ENCODE peak calls at places on chromosomes 1 and 21, in nine cellular contexts. G, F, D, R, N, Y, Z, X and B are unnamed samples.

GRCh38 chr1:236560213-236560771 is 36.5 kb downstream of the LGALS8 start:
- DNase-seq in Z (no peak), F (no peak), D (no peak), N (no peak), Y (no peak), G (no peak), R (no peak), X (no peak), B (no peak)

GRCh38 chr1:90305577-90305976 is 310.7 kb downstream of the ZNF326 start:
- DNase-seq in Z (no peak), G (no peak), N (no peak), R (no peak), F (no peak), Y (no peak), D (no peak), X (no peak), B (no peak)

GRCh38 chr1:65021792-65022191 is 55.4 kb upstream of the JAK1 start:
- DNase-seq in R (no peak), Z (no peak), Y (no peak), N (no peak), F (no peak), G (no peak), X (no peak), D (no peak), B (no peak)

GRCh38 chr1:78370356-78370755 is 120.4 kb upstream of the PTGFR start:
- DNase-seq in F (no peak), N (no peak), Y (no peak), G (no peak), X (no peak), D (no peak), Z (no peak), R (no peak), B (no peak)

GRCh38 chr1:30902653-30903290 is 5.8 kb downstream of the SDC3 start:
- DNase-seq in F (no peak), R (no peak), G (no peak), X (no peak), Y (no peak), Z (no peak), N (peak; percentile 81), D (no peak), B (no peak)

GRCh38 chr21:39888848-39889247 is 21.6 kb downstream of the PCP4 start:
- DNase-seq in X (no peak), N (no peak), R (no peak), F (no peak), G (no peak), Y (no peak), Z (no peak), D (no peak), B (no peak)

GRCh38 chr1:89047734-89048133 is 17.3 kb downstream of the GBP1 start:
- DNase-seq in G (no peak), R (no peak), Y (no peak), Z (no peak), X (no peak), N (no peak), D (no peak), F (no peak), B (no peak)

GRCh38 chr1:157868664-157869063 is 27.1 kb upstream of the CD5L start:
- DNase-seq in Y (no peak), F (no peak), D (no peak), R (no peak), G (no peak), Z (no peak), N (no peak), X (no peak), B (no peak)

GRCh38 chr1:66476774-66477173 is 57.2 kb upstream of the SGIP1 start:
- DNase-seq in G (no peak), N (no peak), D (no peak), X (no peak), Y (no peak), Z (no peak), F (no peak), R (no peak), B (no peak)

GRCh38 chr1:94093351-94093750 is 27.6 kb downstream of the ABCA4 start:
- DNase-seq in N (no peak), R (no peak), Z (no peak), D (no peak), X (no peak), Y (no peak), F (no peak), G (no peak), B (no peak)
- H3K36me3 ChIP-seq in N (no peaks in the 10 kb centered on the region), R (no peaks in the 10 kb centered on the region), Z (no peaks in the 10 kb centered on the region), D (no peaks in the 10 kb centered on the region), X (no peaks in the 10 kb centered on the region), Y (no peaks in the 10 kb centered on the region), F (no peaks in the 10 kb centered on the region), G (no peaks in the 10 kb centered on the region), B (no peaks in the 10 kb centered on the region)

DNA sequence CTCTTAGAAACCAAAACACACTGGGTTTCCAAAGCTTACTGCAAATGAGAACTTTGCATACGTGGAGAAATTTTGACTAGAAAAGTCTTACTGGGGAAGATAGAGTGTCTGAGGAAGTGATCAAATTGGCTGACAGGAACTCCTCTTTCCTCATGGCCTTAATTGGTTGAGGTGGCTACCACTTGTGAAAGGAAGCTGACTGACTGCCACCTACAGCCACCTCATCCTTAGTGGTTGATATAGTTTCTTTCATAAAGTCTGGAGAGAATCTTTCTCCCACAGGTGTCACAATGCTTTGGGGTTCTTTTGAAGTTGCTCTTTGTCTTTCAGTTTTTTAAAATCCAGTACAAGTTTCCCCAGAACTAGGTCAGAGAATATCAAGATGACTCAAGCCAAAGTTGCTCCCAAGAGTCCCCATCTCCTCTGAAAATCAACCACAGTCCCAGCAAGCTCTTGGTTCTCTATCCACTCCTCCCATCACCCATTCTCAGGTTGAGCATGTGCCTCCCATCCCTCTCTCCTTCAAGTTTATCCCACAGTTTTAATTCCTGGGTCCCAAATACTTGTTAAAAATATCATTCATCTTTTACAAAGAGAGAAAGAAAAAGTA is 43.3 kb downstream of the GPR88 start:
- DNase-seq in X (no peak), Y (no peak), Z (no peak), G (no peak), R (no peak), D (no peak), N (no peak), F (no peak), B (no peak)
- H3K27ac ChIP-seq in X (no peak overlapping the region), Y (no peak overlapping the region), Z (no peak overlapping the region), G (no peak overlapping the region), R (no peak overlapping the region), D (no peak overlapping the region), N (no peak overlapping the region), F (no peak overlapping the region), B (no peak overlapping the region)

DNA sequence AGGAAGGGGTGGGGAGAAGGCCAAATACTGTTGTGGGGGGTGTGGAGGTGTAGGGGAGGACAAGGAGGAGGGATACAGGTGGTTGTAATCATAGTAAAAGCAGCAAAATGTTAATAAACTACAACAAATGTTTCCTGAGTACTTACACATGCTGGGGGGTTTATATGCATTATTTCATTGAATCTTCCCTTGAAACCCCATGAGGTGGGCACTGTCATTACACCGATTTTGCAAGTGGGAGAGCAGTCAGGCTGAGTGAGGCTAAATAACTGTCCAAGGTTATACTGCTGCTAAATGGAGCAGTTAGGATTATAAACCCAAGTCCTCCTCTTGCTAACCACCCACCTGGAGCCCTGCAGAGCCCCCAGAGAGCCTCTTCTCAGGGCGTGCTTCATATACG is 14.4 kb upstream of the GRHL3 start:
- DNase-seq in X (no peak), G (no peak), D (no peak), Y (no peak), Z (no peak), N (no peak), F (no peak), R (no peak), B (no peak)
- H3K36me3 ChIP-seq in X (no peaks in the 10 kb centered on the region), G (no peaks in the 10 kb centered on the region), D (no peaks in the 10 kb centered on the region), Y (no peaks in the 10 kb centered on the region), Z (no peaks in the 10 kb centered on the region), N (no peaks in the 10 kb centered on the region), F (no peaks in the 10 kb centered on the region), R (no peaks in the 10 kb centered on the region), B (no peaks in the 10 kb centered on the region)

GRCh38 chr1:234589064-234589765 is 20.8 kb downstream of the IRF2BP2 start:
- DNase-seq in F (no peak), X (no peak), R (no peak), D (no peak), Y (no peak), G (peak; percentile 43), Z (no peak), N (no peak), B (no peak)
- H3K27ac ChIP-seq in F (no peak overlapping the region), X (no peak overlapping the region), R (no peak overlapping the region), D (peak overlapping the region; percentile 23), Y (no peak overlapping the region), G (peak overlapping the region; percentile 67), Z (no peak overlapping the region), N (no peak overlapping the region), B (no peak overlapping the region)

GRCh38 chr1:115654125-115654524 is 12.4 kb downstream of the VANGL1 start:
- DNase-seq in Y (no peak), N (no peak), Z (no peak), D (no peak), R (no peak), G (no peak), X (no peak), F (no peak), B (no peak)
- H3K36me3 ChIP-seq in Y (no peaks in the 10 kb centered on the region), N (no peaks in the 10 kb centered on the region), Z (no peaks in the 10 kb centered on the region), D (no peaks in the 10 kb centered on the region), R (peaks cover 33% of the 10 kb centered on the region), G (no peaks in the 10 kb centered on the region), X (no peaks in the 10 kb centered on the region), F (no peaks in the 10 kb centered on the region), B (no peaks in the 10 kb centered on the region)

GRCh38 chr1:52695627-52696026 is 2.5 kb downstream of the COA7 start:
- DNase-seq in F (no peak), Y (no peak), N (no peak), R (no peak), D (no peak), Z (no peak), G (no peak), X (no peak), B (no peak)
- H3K27ac ChIP-seq in F (no peak overlapping the region), Y (no peak overlapping the region), N (no peak overlapping the region), R (no peak overlapping the region), D (no peak overlapping the region), Z (no peak overlapping the region), G (no peak overlapping the region), X (no peak overlapping the region), B (no peak overlapping the region)